ENCODE peak calls at places on chromosomes 4 and X, in seven cellular contexts. M is uterus; L is SK-N-SH; W is fibroblast of mammary gland; A is NB4; X is breast epithelium; J is CD8-positive, alpha-beta T cell. Q is an unnamed sample.

GRCh38 chr4:173485164-173485563 is 44.9 kb downstream of the HAND2 start:
- DNase-seq in M (no peak), L (no peak), W (peak), A (no peak), X (no peak), J (no peak), Q (no peak)

GRCh38 chr4:7727727-7728126 is 211.9 kb downstream of the AFAP1 start:
- DNase-seq in M (no peak), L (no peak), W (peak), A (no peak), X (no peak), J (no peak), Q (no peak)

GRCh38 chrX:107706309-107706708 is 69.3 kb downstream of the TSC22D3 start:
- DNase-seq in M (no peak), L (no peak), W (no peak), A (no peak), X (no peak), J (no peak), Q (no peak)

GRCh38 chr4:156568041-156568440 is 403.6 kb downstream of the PDGFC start:
- DNase-seq in M (no peak), L (no peak), W (no peak), A (no peak), X (no peak), J (no peak), Q (no peak)

GRCh38 chr4:185471235-185472062 is at the start of gene CCDC110:
- DNase-seq in M (peak), L (peak), W (peak), A (peak), X (peak), J (peak), Q (peak)

GRCh38 chrX:35711281-35711680 is 86.9 kb upstream of the MAGEB16 start:
- DNase-seq in M (no peak), L (no peak), W (no peak), A (no peak), X (no peak), J (no peak), Q (peak)

GRCh38 chr4:1577818-1578217 is 106.3 kb downstream of the FAM53A start:
- DNase-seq in M (no peak), L (no peak), W (no peak), A (no peak), X (no peak), J (no peak), Q (no peak)

GRCh38 chrX:138858946-138859345 is 147.4 kb upstream of the FGF13 start:
- DNase-seq in M (no peak), L (no peak), W (no peak), A (no peak), X (no peak), J (no peak), Q (no peak)

GRCh38 chr4:8215001-8215427 is 15.9 kb downstream of the SH3TC1 start:
- DNase-seq in M (peak), L (no peak), W (peak), A (no peak), X (no peak), J (no peak), Q (no peak)

GRCh38 chr4:30821891-30822612 is 101.9 kb downstream of the PCDH7 start:
- DNase-seq in M (no peak), L (peak), W (peak), A (no peak), X (no peak), J (no peak), Q (no peak)

GRCh38 chr4:153211986-153212720 is 7.9 kb downstream of the TRIM2 start:
- DNase-seq in M (no peak), L (no peak), W (peak), A (peak), X (no peak), J (no peak), Q (no peak)

GRCh38 chrX:128816919-128817318 is 706.4 kb downstream of the SMARCA1 start:
- DNase-seq in M (no peak), L (peak), W (no peak), A (peak), X (no peak), J (no peak), Q (no peak)

GRCh38 chr4:171342646-171343045 is 470.6 kb upstream of the GALNTL6 start:
- DNase-seq in M (no peak), L (no peak), W (no peak), A (no peak), X (no peak), J (no peak), Q (no peak)

GRCh38 chrX:119062750-119063374 is 9.9 kb upstream of the CT47C1 start:
- DNase-seq in M (no peak), L (no peak), W (peak), A (no peak), X (no peak), J (no peak), Q (no peak)

GRCh38 chr4:145433684-145434083 is 48.0 kb upstream of the SMAD1 start:
- DNase-seq in M (no peak), L (no peak), W (no peak), A (no peak), X (no peak), J (no peak), Q (no peak)

GRCh38 chr4:82044141-82044993 is 329.4 kb downstream of the HNRNPD start:
- DNase-seq in M (peak), L (peak), W (peak), A (peak), X (no peak), J (no peak), Q (no peak)

GRCh38 chrX:46236411-46236810 is 308.8 kb downstream of the ZNF674 start:
- DNase-seq in M (no peak), L (no peak), W (peak), A (peak), X (no peak), J (no peak), Q (no peak)

GRCh38 chr4:64975177-64975576 is 565.9 kb upstream of the TECRL start:
- DNase-seq in M (no peak), L (no peak), W (no peak), A (no peak), X (no peak), J (no peak), Q (no peak)

GRCh38 chrX:102712216-102712966 is at the start of gene GPRASP2:
- DNase-seq in M (peak), L (peak), W (peak), A (no peak), X (peak), J (no peak), Q (no peak)

GRCh38 chr4:3648731-3649130 is 116.5 kb upstream of the LRPAP1 start:
- DNase-seq in M (no peak), L (no peak), W (no peak), A (no peak), X (no peak), J (no peak), Q (no peak)

GRCh38 chrX:13119386-13119785 is 75.0 kb upstream of the FAM9C start:
- DNase-seq in M (no peak), L (no peak), W (peak), A (no peak), X (no peak), J (no peak), Q (no peak)

GRCh38 chr4:142282870-142283431 is 563.1 kb downstream of the INPP4B start:
- DNase-seq in M (no peak), L (no peak), W (peak), A (peak), X (no peak), J (peak), Q (no peak)

GRCh38 chr4:7788687-7789425 is 150.8 kb downstream of the AFAP1 start:
- DNase-seq in M (no peak), L (no peak), W (no peak), A (peak), X (no peak), J (no peak), Q (no peak)

GRCh38 chr4:96833831-96834230 is 993.9 kb downstream of the PDHA2 start:
- DNase-seq in M (no peak), L (no peak), W (no peak), A (no peak), X (no peak), J (no peak), Q (no peak)

GRCh38 chr4:37533286-37534033 is 152.7 kb downstream of the RELL1 start:
- DNase-seq in M (no peak), L (no peak), W (no peak), A (no peak), X (no peak), J (no peak), Q (no peak)

GRCh38 chr4:8276358-8277240 is 7.0 kb downstream of the HTRA3 start:
- DNase-seq in M (peak), L (no peak), W (peak), A (no peak), X (no peak), J (no peak), Q (no peak)

GRCh38 chr4:1502501-1502886 is 96.3 kb upstream of the NKX1-1 start:
- DNase-seq in M (peak), L (no peak), W (no peak), A (no peak), X (no peak), J (no peak), Q (no peak)

GRCh38 chrX:80181079-80181478 is 166.5 kb downstream of the TBX22 start:
- DNase-seq in M (no peak), L (no peak), W (no peak), A (peak), X (no peak), J (no peak), Q (no peak)

GRCh38 chr4:148397006-148397673 is 45.1 kb downstream of the NR3C2 start:
- DNase-seq in M (no peak), L (peak), W (no peak), A (no peak), X (no peak), J (no peak), Q (no peak)

DNA sequence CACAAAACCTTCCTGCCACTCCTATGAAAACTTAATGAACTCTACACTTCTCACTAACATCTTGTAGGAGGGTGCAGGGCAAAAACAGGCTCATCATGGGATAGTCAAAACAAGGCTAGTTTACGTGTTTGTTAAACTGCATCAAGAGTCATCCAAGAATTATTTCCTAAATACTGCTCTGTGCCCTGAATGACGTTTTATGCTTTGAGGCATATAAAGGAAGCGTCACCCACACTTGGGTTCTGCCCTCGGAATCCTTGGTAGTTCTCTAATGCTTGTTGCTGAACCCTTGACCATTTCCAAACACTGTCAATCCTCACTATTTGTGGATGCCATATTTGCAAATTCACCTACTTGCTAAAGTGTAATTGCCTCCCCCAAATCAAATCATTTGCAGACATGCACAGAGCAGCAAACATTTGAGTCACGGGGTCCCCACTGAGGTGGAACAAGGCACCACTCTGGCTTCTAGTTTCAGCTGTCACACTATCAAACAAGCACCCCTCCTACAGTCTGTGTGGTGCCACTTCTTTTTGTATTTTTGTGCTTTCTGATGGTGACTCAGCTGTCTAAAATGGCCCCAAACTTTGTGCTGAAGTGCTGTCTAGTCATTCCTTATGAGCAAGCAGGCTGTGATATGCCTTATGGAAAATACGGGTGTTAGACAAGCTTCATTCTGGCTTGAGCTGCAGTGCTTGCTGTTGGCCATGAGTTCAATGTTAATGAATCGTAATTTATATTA is 15.5 kb downstream of the IGFBP7 start:
- DNase-seq in M (no peak), L (no peak), W (peak), A (no peak), X (no peak), J (no peak), Q (no peak)
- TF ChIP-seq CTCF in M (no peak), L (peak), W (no peak), A (no peak), X (no peak), J (no peak), Q (no peak)

DNA sequence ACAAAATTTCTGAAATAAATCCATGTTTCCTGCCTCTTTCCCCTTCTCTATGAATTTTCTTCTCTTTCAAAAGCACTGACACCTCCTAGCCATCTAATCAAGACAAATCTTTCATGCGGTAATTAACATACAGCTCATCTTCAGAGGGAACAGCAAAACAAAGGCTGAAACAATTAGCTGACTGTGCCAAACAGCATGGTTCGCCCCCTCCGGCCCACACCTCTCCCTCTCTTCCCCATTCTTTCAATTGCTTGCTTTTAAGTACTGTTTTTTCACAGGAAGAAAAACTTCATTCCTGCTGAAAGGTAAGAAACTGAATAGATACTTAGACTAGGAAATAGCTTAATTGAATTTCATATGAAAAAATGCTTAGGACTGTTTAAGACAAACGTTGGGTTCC is 291.1 kb upstream of the NOCT start:
- DNase-seq in M (no peak), L (no peak), W (no peak), A (no peak), X (no peak), J (no peak), Q (no peak)
- H3K4me3 ChIP-seq in M (no peak), L (no peak), W (no peak), A (no peak), X (no peak), J (no peak), Q (no peak)

GRCh38 chr4:69684821-69685220 is 31.8 kb upstream of the UGT2A1 start:
- DNase-seq in M (no peak), L (no peak), W (no peak), A (no peak), X (no peak), J (no peak), Q (no peak)

DNA sequence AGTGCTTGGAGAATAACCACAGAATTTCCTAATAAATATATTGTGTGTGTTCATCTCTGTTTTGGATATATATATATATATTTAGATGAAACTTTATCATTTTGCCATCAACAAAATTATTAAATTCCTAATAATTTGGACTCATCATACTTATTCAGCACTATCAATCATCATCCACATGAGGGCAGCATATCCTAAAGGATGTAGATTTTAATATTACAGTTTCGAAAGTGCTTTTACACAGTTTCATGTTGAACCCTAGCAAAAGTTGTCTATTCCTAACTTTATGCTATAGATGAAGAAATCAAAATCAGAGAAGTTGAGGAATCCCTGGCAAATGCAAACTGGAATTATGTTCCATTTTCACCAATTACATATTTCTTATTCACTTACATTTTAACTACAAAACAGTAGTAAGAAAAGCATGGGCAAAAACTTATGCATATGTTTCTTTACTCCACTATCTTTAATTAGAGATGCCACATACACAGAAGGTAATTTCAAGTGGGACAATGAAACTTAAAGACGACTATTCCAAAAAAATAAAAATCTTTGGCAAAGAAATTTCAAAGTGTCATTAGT is 36.6 kb upstream of the UGT2A1 start:
- DNase-seq in M (no peak), L (peak), W (peak), A (peak), X (no peak), J (no peak), Q (peak)
- TF ChIP-seq CTCF in M (no peak), L (peak), W (peak), A (peak), X (peak), J (peak), Q (peak)

DNA sequence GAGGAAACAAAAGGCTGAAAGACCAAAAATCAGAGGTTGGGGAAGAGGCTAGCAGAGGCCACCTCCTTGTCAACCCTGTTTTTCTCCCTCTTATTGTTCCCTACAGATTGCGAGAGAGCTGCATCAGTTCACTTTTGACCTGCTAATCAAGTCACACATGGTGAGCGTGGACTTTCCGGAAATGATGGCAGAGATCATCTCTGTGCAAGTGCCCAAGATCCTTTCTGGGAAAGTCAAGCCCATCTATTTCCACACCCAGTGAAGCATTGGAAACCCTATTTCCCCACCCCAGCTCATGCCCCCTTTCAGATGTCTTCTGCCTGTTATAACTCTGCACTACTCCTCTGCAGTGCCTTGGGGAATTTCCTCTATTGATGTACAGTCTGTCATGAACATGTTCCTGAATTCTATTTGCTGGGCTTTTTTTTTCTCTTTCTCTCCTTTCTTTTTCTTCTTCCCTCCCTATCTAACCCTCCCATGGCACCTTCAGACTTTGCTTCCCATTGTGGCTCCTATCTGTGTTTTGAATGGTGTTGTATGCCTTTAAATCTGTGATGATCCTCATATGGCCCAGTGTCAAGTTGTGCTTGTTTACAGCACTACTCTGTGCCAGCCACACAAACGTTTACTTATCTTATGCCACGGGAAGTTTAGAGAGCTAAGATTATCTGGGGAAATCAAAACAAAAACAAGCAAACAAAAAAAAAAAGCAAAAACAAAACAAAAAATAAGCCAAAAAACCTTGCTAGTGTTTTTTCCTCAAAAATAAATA is 179.9 kb downstream of the AR start:
- DNase-seq in M (no peak), L (no peak), W (no peak), A (no peak), X (no peak), J (no peak), Q (no peak)
- H3K4me3 ChIP-seq in M (no peak), L (no peak), W (no peak), A (no peak), X (no peak), J (no peak), Q (no peak)

DNA sequence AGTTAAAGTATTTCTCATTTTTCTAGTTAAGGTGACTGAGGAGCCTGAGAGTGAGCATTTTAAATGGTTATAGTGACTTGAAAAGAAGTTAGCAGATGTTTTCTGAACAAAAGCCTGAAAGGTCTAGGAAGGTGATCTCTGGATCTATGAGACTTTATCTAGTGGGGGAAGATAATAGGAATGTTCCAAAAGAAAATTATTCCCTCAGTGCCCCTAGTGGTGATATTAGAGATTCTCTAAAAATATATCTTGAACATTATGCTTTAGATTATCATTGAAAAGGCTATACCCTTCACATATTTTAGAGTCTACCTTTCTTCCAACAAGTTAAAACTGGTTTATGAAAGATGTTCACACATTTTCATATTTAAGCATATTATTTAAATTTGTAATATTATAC is 69.0 kb upstream of the SPANXN1 start:
- DNase-seq in M (no peak), L (peak), W (no peak), A (peak), X (no peak), J (no peak), Q (no peak)
- TF ChIP-seq CTCF in M (no peak), L (peak), W (peak), A (no peak), X (no peak), J (no peak), Q (no peak)

Q was measured in astrocyte of the cerebellum.